ENCODE peak calls at places on chromosomes 1 and 21, in four cellular contexts. Z is stimulated activated naive CD4-positive, alpha-beta T cell treated with Interleukin-2 at 50 U/mL for 16 hours; L is Caco-2; C is naive thymus-derived CD8-positive, alpha-beta T cell. K is an unnamed sample.

GRCh38 chr1:240497908-240498307 is 114.0 kb downstream of the GREM2 start:
- DNase-seq in L (no peak), Z (no peak), C (no peak), K (no peak)

GRCh38 chr1:3011631-3012510 is 9.4 kb upstream of the ACTRT2 start:
- DNase-seq in C (no peak), L (no peak), Z (no peak), K (no peak)

GRCh38 chr21:42849759-42850412 is 29.5 kb downstream of the WDR4 start:
- DNase-seq in Z (no peak), C (no peak), L (no peak), K (no peak)

GRCh38 chr1:228109962-228110488 is 926 bp upstream of the MRPL55 start:
- DNase-seq in Z (no peak), L (peak), C (no peak), K (no peak)

GRCh38 chr21:14753466-14754258 is 207.5 kb upstream of the SAMSN1 start:
- DNase-seq in C (no peak), L (no peak), Z (no peak), K (no peak)

GRCh38 chr1:154863702-154864174 is 6.3 kb downstream of the KCNN3 start:
- DNase-seq in L (peak), C (no peak), Z (peak), K (peak)

GRCh38 chr1:159214149-159214760 is 9.6 kb downstream of the ACKR1 start:
- DNase-seq in Z (peak), L (peak), C (no peak), K (peak)

GRCh38 chr1:178458203-178458602 is 38.6 kb downstream of the CLEC20A start:
- DNase-seq in C (no peak), L (no peak), Z (no peak), K (no peak)

GRCh38 chr1:147654511-147654910 is 15.8 kb downstream of the ACP6 start:
- DNase-seq in L (no peak), Z (no peak), C (no peak), K (no peak)

GRCh38 chr1:228009828-228010775 is 3.3 kb downstream of the WNT3A start:
- DNase-seq in C (no peak), L (no peak), Z (no peak), K (no peak)

GRCh38 chr1:36768486-36769178 is 265.7 kb downstream of the GRIK3 start:
- DNase-seq in L (no peak), Z (no peak), C (no peak), K (no peak)

GRCh38 chr1:244104309-244105060 is 53.4 kb downstream of the ZBTB18 start:
- DNase-seq in L (peak), C (no peak), Z (no peak), K (no peak)

GRCh38 chr1:170864238-170864637 is 71.1 kb upstream of the MROH9 start:
- DNase-seq in C (no peak), Z (no peak), L (no peak), K (no peak)

GRCh38 chr1:30629501-30629900 is 93.9 kb downstream of the MATN1 start:
- DNase-seq in C (no peak), L (no peak), Z (no peak), K (no peak)

GRCh38 chr1:115067460-115067859 is 21.8 kb downstream of the TSPAN2 start:
- DNase-seq in L (no peak), C (no peak), Z (no peak), K (no peak)

GRCh38 chr1:246324711-246325110 is 182.4 kb downstream of the SMYD3 start:
- DNase-seq in C (no peak), L (no peak), Z (no peak), K (no peak)

GRCh38 chr1:26857473-26857872 is 5.5 kb upstream of the SFN start:
- DNase-seq in L (no peak), C (no peak), Z (no peak), K (no peak)

GRCh38 chr21:45255381-45256020 is 32.2 kb downstream of the POFUT2 start:
- DNase-seq in L (peak), Z (no peak), C (peak), K (no peak)

GRCh38 chr1:191757003-191757402 is 401.3 kb upstream of the RGS18 start:
- DNase-seq in Z (no peak), L (no peak), C (no peak), K (no peak)

GRCh38 chr1:17093822-17094393 is 25.3 kb downstream of the PADI2 start:
- DNase-seq in Z (no peak), L (no peak), C (no peak), K (no peak)

GRCh38 chr1:68225781-68226180 is 6.5 kb downstream of the WLS start:
- DNase-seq in L (no peak), C (no peak), Z (no peak), K (no peak)

GRCh38 chr1:212288614-212289013 is 3.4 kb downstream of the PPP2R5A start:
- DNase-seq in C (no peak), Z (no peak), L (no peak), K (no peak)

GRCh38 chr1:12572506-12572905 is 45.5 kb downstream of the DHRS3 start:
- DNase-seq in C (no peak), L (no peak), Z (no peak), K (no peak)

GRCh38 chr1:109759513-109760334 is 4.0 kb downstream of the EPS8L3 start:
- DNase-seq in Z (no peak), C (no peak), L (no peak), K (no peak)

GRCh38 chr1:43452789-43453441 is 816 bp downstream of the HYI start:
- DNase-seq in C (no peak), L (no peak), Z (no peak), K (no peak)

GRCh38 chr1:217660353-217661062 is 29.4 kb downstream of the SPATA17 start:
- DNase-seq in L (no peak), C (no peak), Z (no peak), K (peak)

GRCh38 chr1:199529324-199529723 is 498.2 kb upstream of the NR5A2 start:
- DNase-seq in C (no peak), Z (no peak), L (no peak), K (no peak)

GRCh38 chr1:244992833-244993232 is 128.5 kb upstream of the HNRNPU start:
- DNase-seq in Z (no peak), C (no peak), L (no peak), K (no peak)

GRCh38 chr21:45942755-45943629 is 38.6 kb upstream of the COL6A1 start:
- DNase-seq in L (no peak), Z (no peak), C (no peak), K (no peak)

GRCh38 chr1:10724948-10725852 is 71.2 kb downstream of the CASZ1 start:
- DNase-seq in C (no peak), Z (no peak), L (no peak), K (no peak)

GRCh38 chr1:154534263-154534844 is 24.1 kb downstream of the UBE2Q1 start:
- DNase-seq in Z (no peak), L (peak), C (no peak), K (no peak)

GRCh38 chr1:2045468-2046224 is 4.6 kb upstream of the PRKCZ start:
- DNase-seq in L (no peak), C (no peak), Z (no peak), K (no peak)

GRCh38 chr1:172383541-172383940 is 36.9 kb upstream of the C1orf105 start:
- DNase-seq in L (no peak), Z (no peak), C (no peak), K (no peak)

GRCh38 chr1:116763787-116764465 is 9.7 kb downstream of the CD2 start:
- DNase-seq in L (peak), C (peak), Z (peak), K (no peak)

GRCh38 chr1:86429830-86430229 is 5.9 kb downstream of the CLCA2 start:
- DNase-seq in Z (no peak), C (no peak), L (no peak), K (peak)

GRCh38 chr1:62462370-62462769 is 25.5 kb downstream of the USP1 start:
- DNase-seq in L (no peak), Z (no peak), C (no peak), K (no peak)

GRCh38 chr1:29800120-29800519 is 563.8 kb downstream of the PTPRU start:
- DNase-seq in C (no peak), L (no peak), Z (no peak), K (no peak)

GRCh38 chr21:36926989-36927695 is 39.3 kb downstream of the HLCS start:
- DNase-seq in Z (no peak), L (no peak), C (no peak), K (no peak)

GRCh38 chr1:39408641-39409054 is 82.8 kb upstream of the BMP8A start:
- DNase-seq in Z (peak), L (peak), C (peak), K (peak)